ENCODE peak calls at places on chromosomes 11 and 22, in eight cellular contexts. V is A549, D is IMR-90, R is H1, Q is GM12878, C is HCT116, X is K562, J is HepG2. Z is an unnamed sample.

GRCh38 chr11:84673753-84674152 is 953.4 kb downstream of the DLG2 start:
- DNase-seq in V (no peak), D (no peak), R (no peak), Q (no peak), C (no peak), X (no peak), J (no peak), Z (no peak)

GRCh38 chr11:765025-765801 is 12.1 kb downstream of the GATD1 start:
- DNase-seq in V (peak), D (peak), R (no peak), Q (no peak), C (peak), X (peak), J (peak), Z (peak)

GRCh38 chr22:30201970-30202369 is 44.6 kb downstream of the LIF start:
- DNase-seq in V (no peak), D (peak), R (no peak), Q (no peak), C (no peak), X (no peak), J (no peak), Z (no peak)

GRCh38 chr11:126723665-126724045 is 276.9 kb downstream of the KIRREL3 start:
- DNase-seq in V (no peak), D (peak), R (no peak), Q (no peak), C (no peak), X (no peak), J (no peak), Z (no peak)

GRCh38 chr11:65641233-65642013 is 3.5 kb downstream of the SIPA1 start:
- DNase-seq in V (no peak), D (no peak), R (no peak), Q (no peak), C (no peak), X (no peak), J (no peak), Z (no peak)

GRCh38 chr22:47210112-47210657 is 447.7 kb downstream of the TBC1D22A start:
- DNase-seq in V (no peak), D (no peak), R (no peak), Q (no peak), C (no peak), X (no peak), J (no peak), Z (no peak)

GRCh38 chr22:39530692-39531331 is 1.7 kb downstream of the RPS19BP1 start:
- DNase-seq in V (no peak), D (peak), R (no peak), Q (no peak), C (no peak), X (peak), J (peak), Z (peak)

GRCh38 chr11:27934830-27935145 is 173.2 kb downstream of the KIF18A start:
- DNase-seq in V (peak), D (peak), R (no peak), Q (no peak), C (peak), X (no peak), J (no peak), Z (peak)

GRCh38 chr11:74288161-74288560 is 23.3 kb downstream of the P4HA3 start:
- DNase-seq in V (peak), D (peak), R (no peak), Q (no peak), C (no peak), X (peak), J (no peak), Z (peak)

GRCh38 chr11:131762346-131763110 is 392.1 kb downstream of the NTM start:
- DNase-seq in V (no peak), D (no peak), R (no peak), Q (no peak), C (no peak), X (no peak), J (no peak), Z (no peak)

GRCh38 chr11:17568944-17569343 is 21.9 kb downstream of the OTOG start:
- DNase-seq in V (no peak), D (no peak), R (no peak), Q (no peak), C (no peak), X (no peak), J (no peak), Z (no peak)
- TF ChIP-seq POLR2A in V (no peak), D (no peak), R (no peak), Q (no peak), C (no peak), X (no peak), J (no peak), Z (no peak)

GRCh38 chr11:59689015-59689414 is 20.2 kb upstream of the PATL1 start:
- DNase-seq in V (no peak), D (no peak), R (no peak), Q (no peak), C (no peak), X (no peak), J (no peak), Z (no peak)
- H3K4me2 ChIP-seq in V (no peak), D (no peak), R (no peak), Q (no peak), C (no peak), X (no peak), J (no peak), Z (no peak)

DNA sequence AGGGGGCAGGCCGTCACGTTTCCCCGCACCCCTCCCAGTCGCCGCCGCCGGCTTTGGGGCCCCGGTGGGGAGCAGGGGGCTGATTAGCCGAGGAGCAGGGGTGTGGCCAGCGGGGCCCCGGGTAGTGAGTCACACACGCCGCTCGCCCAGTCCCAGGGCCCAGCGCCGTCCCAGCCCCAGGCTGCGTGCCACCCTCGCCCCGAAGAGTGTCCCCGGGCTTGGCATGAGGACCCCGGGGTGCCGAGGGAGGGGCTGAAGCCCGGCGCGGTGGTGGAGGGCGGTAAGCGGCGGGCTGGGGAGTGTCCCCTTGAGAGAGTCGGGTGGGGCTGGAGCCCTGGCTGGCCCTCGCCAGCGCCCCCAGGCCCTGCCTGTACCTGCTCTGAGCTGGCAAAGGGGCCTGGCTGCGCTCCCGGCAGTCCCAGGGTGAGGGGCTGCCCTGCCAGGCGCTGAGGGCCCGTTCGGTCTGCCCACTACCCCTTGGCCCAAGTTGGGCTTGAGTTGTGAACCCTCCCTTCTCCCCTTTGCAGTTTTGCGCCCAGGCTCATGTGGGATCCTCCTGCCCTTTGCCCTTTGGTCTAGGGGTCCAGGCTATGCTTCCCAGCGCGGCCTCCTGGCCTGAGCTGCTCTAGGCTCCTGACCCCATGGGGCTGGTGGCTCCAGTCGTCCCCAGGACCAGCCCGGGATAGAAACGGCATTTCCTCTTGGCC is 34.6 kb downstream of the PRDM11 start:
- DNase-seq in V (peak), D (peak), R (no peak), Q (no peak), C (peak), X (peak), J (no peak), Z (peak)
- TF ChIP-seq POLR2A in V (peak), D (no peak), R (no peak), Q (no peak), C (peak), X (no peak), J (peak), Z (peak)

GRCh38 chr11:66718320-66718971 is 10.6 kb downstream of the SPTBN2 start:
- DNase-seq in V (no peak), D (no peak), R (no peak), Q (no peak), C (no peak), X (no peak), J (peak), Z (no peak)

GRCh38 chr11:66719111-66719872 is 9.7 kb downstream of the SPTBN2 start:
- DNase-seq in V (no peak), D (no peak), R (no peak), Q (no peak), C (no peak), X (no peak), J (peak), Z (no peak)

GRCh38 chr11:66720223-66720898 is 8.7 kb downstream of the SPTBN2 start:
- DNase-seq in V (peak), D (peak), R (peak), Q (no peak), C (peak), X (no peak), J (peak), Z (peak)

GRCh38 chr11:66715346-66716085 is 13.5 kb downstream of the SPTBN2 start:
- DNase-seq in V (no peak), D (no peak), R (no peak), Q (no peak), C (no peak), X (no peak), J (no peak), Z (no peak)

GRCh38 chr11:66717925-66718319 is 11.1 kb downstream of the SPTBN2 start:
- DNase-seq in V (no peak), D (no peak), R (no peak), Q (no peak), C (no peak), X (no peak), J (no peak), Z (no peak)
- H3K4me2 ChIP-seq in V (no peak), D (no peak), R (peak), Q (no peak), C (no peak), X (no peak), J (peak), Z (no peak)

DNA sequence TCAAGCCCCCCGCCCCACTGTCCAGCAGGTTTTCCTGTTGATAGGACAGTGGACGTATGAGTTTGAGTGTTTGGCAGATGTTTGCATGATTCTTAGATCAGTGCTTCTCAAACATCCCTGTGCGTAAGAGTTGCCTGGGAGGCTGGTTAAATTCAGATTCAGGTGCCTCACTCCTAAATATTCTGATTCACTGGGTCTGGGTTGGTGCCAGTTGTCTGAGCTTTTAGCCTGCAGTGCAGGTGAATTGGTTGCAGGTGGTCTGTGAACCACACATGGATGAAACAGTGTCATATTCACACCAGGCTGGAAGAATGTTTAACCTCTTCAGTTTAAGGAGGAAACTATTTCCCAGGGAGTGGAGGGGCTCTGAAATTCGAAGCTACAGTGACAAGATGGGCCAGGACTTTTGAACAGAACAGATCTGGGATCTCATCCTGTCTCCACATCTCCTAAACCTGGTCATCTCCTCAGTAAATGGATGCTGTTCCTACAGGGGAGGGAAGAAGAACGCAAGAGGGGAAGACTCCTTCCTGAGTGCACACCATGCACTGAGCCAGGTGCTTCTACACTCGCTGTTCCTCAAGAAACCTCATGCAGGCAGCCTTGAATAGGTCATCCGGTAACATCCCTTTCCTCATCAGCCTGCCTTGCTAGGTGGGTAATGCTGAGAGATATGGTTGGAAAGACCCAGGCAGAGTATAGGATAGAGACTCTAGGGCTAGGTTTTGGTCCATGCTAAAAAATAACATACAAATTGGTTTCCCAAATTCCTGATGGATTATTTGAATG is 47.8 kb downstream of the TEAD1 start:
- DNase-seq in V (no peak), D (no peak), R (no peak), Q (no peak), C (no peak), X (no peak), J (no peak), Z (no peak)
- TF ChIP-seq POLR2A in V (no peak), D (no peak), R (no peak), Q (no peak), C (no peak), X (no peak), J (no peak), Z (no peak)